ENCODE peak calls at places on chromosomes 13 and 19, in eight cellular contexts. Z is fibroblast of lung, B is H9, H is PC-9, X is A549, E is astrocyte, O is IMR-90, F is GM23338. M is an unnamed sample. For H3K4me1, the result is how much of the 10 kb centered on the place peaks cover.

GRCh38 chr13:40102854-40103253 is 447.4 kb downstream of the COG6 start:
- DNase-seq in B (no peak), E (peak), Z (no peak), H (no peak), O (peak), X (peak), F (no peak), M (peak)

GRCh38 chr13:109096101-109096500 is 466.7 kb downstream of the MYO16 start:
- DNase-seq in B (no peak), X (no peak), H (no peak), F (no peak), E (no peak), O (no peak), Z (no peak), M (no peak)

GRCh38 chr13:28100149-28101121 is at the start of gene FLT3:
- DNase-seq in Z (peak), O (peak), H (no peak), F (peak), X (peak), B (peak), E (peak), M (peak)

GRCh38 chr19:6233051-6233826 is 46.5 kb downstream of the MLLT1 start:
- DNase-seq in X (no peak), E (peak), B (no peak), Z (peak), H (no peak), O (peak), F (no peak), M (no peak)

GRCh38 chr19:1566392-1567115 is 1.6 kb downstream of the MEX3D start:
- DNase-seq in X (peak), B (peak), E (peak), O (peak), H (no peak), F (peak), Z (peak), M (peak)

GRCh38 chr13:103634066-103634465 is 567.8 kb upstream of the SLC10A2 start:
- DNase-seq in X (no peak), F (peak), Z (no peak), H (no peak), B (no peak), O (no peak), E (no peak), M (no peak)

GRCh38 chr13:94825507-94825906 is 113.2 kb upstream of the SOX21 start:
- DNase-seq in F (peak), B (peak), Z (peak), O (no peak), X (no peak), E (peak), H (no peak), M (peak)

GRCh38 chr19:43639507-43640423 is at the start of gene CADM4:
- DNase-seq in O (no peak), B (peak), E (no peak), X (no peak), F (peak), Z (no peak), H (no peak), M (peak)

GRCh38 chr13:21898461-21898860 is 227.6 kb downstream of the FGF9 start:
- DNase-seq in B (no peak), F (no peak), E (no peak), X (no peak), Z (no peak), H (no peak), O (no peak), M (no peak)

GRCh38 chr13:90800082-90800746 is 547.3 kb upstream of the MIR17HG start:
- DNase-seq in E (no peak), O (no peak), B (no peak), H (no peak), X (no peak), Z (peak), F (no peak), M (peak)

DNA sequence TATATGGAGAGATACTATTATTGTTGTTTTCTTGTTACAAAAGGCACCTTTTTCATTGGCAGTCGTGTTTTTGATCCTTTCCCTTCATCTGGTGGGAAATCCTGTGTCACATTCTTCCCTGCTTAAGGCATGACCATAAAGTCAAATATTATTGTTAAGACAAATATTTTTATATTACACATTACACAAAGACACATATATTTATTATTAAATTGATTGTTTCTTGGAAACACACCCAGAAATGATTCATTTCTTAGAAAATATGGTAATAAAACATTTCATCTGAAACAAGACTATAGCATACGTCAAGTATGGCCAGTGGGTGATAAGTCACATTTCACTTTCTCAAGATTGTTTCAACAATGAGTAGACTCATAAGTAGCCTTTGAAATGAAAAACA is 77.3 kb downstream of the KCTD12 start:
- DNase-seq in E (no peak), O (peak), B (no peak), H (no peak), F (no peak), X (no peak), Z (peak), M (no peak)
- H3K4me1 ChIP-seq in E (under half), O (under half), B (under half), H (under half), F (under half), X (under half), Z (under half), M (under half)

GRCh38 chr13:80132741-80133601 is 208.0 kb downstream of the SPRY2 start:
- DNase-seq in B (no peak), E (peak), O (peak), X (peak), Z (peak), F (peak), H (peak), M (peak)
- H3K4me2 ChIP-seq in B (peak), E (peak), O (peak), X (peak), Z (peak), F (peak), H (peak), M (peak)

GRCh38 chr19:2977686-2978466 is 512 bp downstream of the TLE6 start:
- DNase-seq in O (no peak), Z (no peak), H (no peak), F (no peak), B (no peak), X (no peak), E (no peak), M (no peak)
- H3K4me1 ChIP-seq in O (under half), Z (under half), H (under half), F (under half), B (under half), X (under half), E (under half), M (under half)

GRCh38 chr13:23445794-23446193 is 12.3 kb upstream of the SACS start:
- DNase-seq in H (peak), E (no peak), B (no peak), F (no peak), O (no peak), Z (no peak), X (no peak), M (no peak)
- H3K4me2 ChIP-seq in H (no peak), E (no peak), B (no peak), F (no peak), O (no peak), Z (no peak), X (no peak), M (no peak)

DNA sequence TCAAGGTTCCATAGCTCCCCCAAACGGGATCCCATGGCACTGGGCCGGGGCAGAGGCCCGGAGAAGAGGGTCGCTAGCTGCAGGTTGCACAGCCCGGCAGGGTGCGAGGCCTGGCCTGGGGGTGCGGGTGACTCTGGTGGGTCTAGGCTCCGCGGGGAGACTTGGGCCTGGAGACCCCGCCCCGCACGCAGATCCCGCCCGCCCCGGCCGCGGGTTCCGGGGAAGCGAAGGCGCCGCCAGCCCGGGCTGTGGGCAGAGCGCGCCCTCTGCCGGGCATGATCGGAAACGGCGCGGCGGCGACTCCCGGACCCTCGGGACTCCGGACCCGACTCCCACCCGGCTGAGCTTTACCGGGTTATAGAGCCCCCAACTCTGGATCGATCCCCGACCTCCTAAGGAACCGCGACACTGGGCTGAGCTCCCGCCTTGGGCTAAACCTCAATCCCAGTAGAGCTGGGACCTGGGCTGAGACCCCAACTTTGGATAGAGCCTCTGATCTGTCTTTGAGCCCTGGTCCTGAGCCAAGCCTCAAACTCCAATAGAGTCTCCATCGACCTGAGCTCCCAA is 3.1 kb upstream of the TNFAIP8L1 start:
- DNase-seq in X (peak), Z (peak), F (peak), E (no peak), B (peak), H (no peak), O (peak), M (peak)
- H3K4me1 ChIP-seq in X (under half), Z (under half), F (under half), E (under half), B (under half), H (under half), O (under half), M (under half)

GRCh38 chr19:38661996-38662395 is 14.5 kb downstream of the ACTN4 start:
- DNase-seq in X (no peak), O (no peak), B (no peak), E (no peak), Z (no peak), F (no peak), H (peak), M (peak)

GRCh38 chr19:38663156-38663651 is 15.8 kb downstream of the ACTN4 start:
- DNase-seq in B (no peak), E (no peak), H (no peak), Z (no peak), O (no peak), F (no peak), X (no peak), M (no peak)

GRCh38 chr19:38663957-38664502 is 16.6 kb downstream of the ACTN4 start:
- DNase-seq in Z (no peak), B (no peak), H (no peak), X (no peak), O (no peak), E (no peak), F (no peak), M (no peak)

GRCh38 chr19:38661166-38661565 is 13.7 kb downstream of the ACTN4 start:
- DNase-seq in Z (no peak), X (no peak), H (no peak), B (no peak), O (no peak), E (no peak), F (no peak), M (no peak)

GRCh38 chr19:38662508-38663155 is 15.2 kb downstream of the ACTN4 start:
- DNase-seq in X (no peak), B (no peak), E (no peak), F (no peak), O (no peak), Z (no peak), H (no peak), M (no peak)
- H3K4me2 ChIP-seq in X (peak), B (no peak), E (peak), F (peak), O (no peak), Z (no peak), H (peak), M (peak)

DNA sequence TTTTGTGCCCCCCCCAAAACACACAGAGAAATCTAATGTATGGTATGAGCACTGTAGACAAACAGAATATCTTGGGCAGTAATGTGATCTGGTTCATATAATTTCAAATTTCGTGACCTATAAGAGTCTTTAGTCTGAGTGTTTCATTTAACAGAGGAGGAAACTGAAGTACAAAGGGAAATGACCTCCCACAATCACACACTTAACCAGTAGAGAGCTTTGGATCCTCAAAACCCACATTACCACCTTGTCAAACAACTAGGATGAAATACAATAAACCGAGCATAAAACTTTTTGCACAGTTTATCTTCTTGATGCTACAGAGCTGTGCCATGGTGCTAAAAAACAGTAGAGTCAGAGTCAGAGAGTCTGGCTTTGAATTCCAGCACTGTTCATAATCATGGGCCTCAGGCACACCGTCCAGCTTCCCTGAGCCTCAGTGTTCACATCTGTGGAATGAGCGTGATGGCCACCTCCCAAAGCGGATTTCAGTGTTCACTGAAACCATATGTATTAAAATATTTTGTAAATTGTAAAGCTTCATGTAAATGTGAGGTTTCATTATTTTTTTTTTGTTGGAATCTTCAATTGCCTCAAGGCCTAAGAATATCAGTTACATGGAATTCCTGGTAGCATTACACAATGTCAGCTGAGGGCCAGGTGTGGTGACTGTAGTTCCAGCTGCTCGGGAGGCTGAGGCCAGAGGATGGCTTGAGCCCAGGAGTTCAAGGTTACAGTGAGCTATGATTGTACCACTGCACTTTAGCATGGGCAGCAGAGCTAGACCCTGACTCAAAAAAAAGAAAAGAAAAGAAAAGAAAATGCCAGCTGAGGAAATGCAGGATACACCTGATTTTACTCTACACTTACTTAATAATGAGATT is 126.4 kb upstream of the FRY start:
- DNase-seq in Z (no peak), X (no peak), H (no peak), B (no peak), O (no peak), F (no peak), E (no peak), M (no peak)
- H3K4me1 ChIP-seq in Z (under half), X (under half), H (under half), B (under half), O (under half), F (under half), E (under half), M (under half)

DNA sequence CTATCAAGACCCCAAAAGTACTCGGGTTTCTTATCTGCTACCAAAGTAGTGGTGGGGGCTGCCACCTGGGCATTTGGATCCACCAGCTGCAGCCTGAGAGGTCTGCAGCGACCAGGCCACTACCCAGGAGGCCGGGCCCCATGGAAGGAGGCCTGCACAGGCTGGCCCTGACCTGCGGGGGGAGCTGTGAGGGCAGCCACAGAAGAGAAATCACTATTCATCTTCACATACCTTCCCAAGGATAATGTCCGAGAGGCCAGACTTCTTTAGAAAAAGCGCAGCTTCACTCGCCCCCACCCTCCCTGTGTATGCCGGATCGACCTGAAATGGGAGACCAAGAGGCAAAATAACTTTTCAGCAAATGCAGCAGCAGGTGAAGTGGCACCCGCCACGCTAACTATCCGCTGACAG is 30.1 kb downstream of the EPS15L1 start:
- DNase-seq in E (no peak), H (no peak), Z (no peak), B (peak), F (peak), O (no peak), X (peak), M (peak)
- H3K4me2 ChIP-seq in E (no peak), H (no peak), Z (no peak), B (no peak), F (no peak), O (no peak), X (no peak), M (no peak)

DNA sequence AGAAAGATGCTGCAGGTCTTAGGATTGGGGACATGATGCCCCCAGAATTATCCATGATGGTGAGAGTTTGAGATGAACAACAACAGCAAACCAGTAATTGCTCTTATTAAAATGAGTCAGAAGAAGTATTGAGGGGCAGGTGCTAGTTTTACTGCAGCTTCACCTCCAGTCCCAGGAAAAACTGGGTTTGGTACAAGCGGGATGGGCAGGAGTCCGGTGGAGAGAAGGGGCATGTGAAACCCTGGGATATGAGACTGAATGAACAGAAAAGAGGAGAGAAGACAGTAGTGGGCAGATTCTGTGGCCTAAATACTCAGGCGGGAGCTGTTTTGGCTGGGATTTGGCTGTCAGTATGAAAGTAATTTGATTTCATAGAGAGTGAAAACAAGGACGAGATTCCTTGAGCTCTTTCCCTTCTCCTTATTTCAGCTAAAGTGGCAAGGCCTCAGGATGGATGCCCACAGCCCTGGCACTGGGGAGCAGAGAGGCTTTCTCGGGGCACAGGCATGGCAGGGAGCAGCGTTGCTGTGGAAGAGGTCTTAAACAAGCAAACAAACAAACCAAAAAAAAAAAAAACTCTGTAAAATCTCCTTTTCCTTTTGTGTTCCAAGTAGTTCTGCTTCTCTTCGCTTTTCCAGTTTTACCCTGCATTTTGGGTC is 30.7 kb downstream of the NFIX start:
- DNase-seq in F (no peak), E (no peak), O (no peak), X (no peak), H (no peak), Z (no peak), B (no peak), M (no peak)
- H3K4me1 ChIP-seq in F (half or more), E (half or more), O (under half), X (under half), H (under half), Z (under half), B (under half), M (under half)

M was measured in hepatocyte.